ENCODE peak calls at places on chromosome 7, in seven cellular contexts. One of them, this sample, is unnamed.

GRCh38 chr7:129779602-129780256 is 168.2 kb downstream of the NRF1 start:
- DNase-seq in lower lobe of right lung: peak; percentile 85
- DNase-seq in Karpas-422: peak; percentile 91
- DNase-seq in A549: peak; percentile 92
- DNase-seq in OCI-LY7: peak; percentile 57
- DNase-seq in naive thymus-derived CD4-positive, alpha-beta T cell: no peak
- DNase-seq in H9: no peak
- DNase-seq in this sample: no peak

GRCh38 chr7:5139998-5140397 is 50.0 kb upstream of the WIPI2 start:
- DNase-seq in naive thymus-derived CD4-positive, alpha-beta T cell: no peak
- DNase-seq in Karpas-422: peak; percentile 70
- DNase-seq in lower lobe of right lung: no peak
- DNase-seq in H9: peak; percentile 72
- DNase-seq in A549: no peak
- DNase-seq in OCI-LY7: peak; percentile 57
- DNase-seq in this sample: no peak

GRCh38 chr7:121085922-121086321 is 97.4 kb downstream of the CPED1 start:
- DNase-seq in lower lobe of right lung: no peak
- DNase-seq in naive thymus-derived CD4-positive, alpha-beta T cell: no peak
- DNase-seq in Karpas-422: no peak
- DNase-seq in OCI-LY7: no peak
- DNase-seq in H9: no peak
- DNase-seq in A549: no peak
- DNase-seq in this sample: no peak

GRCh38 chr7:76129366-76129765 is 72.3 kb upstream of the SRRM3 start:
- DNase-seq in OCI-LY7: no peak
- DNase-seq in Karpas-422: no peak
- DNase-seq in H9: no peak
- DNase-seq in lower lobe of right lung: no peak
- DNase-seq in A549: no peak
- DNase-seq in naive thymus-derived CD4-positive, alpha-beta T cell: no peak
- DNase-seq in this sample: no peak

GRCh38 chr7:119256446-119257131 is 1016.4 kb upstream of the KCND2 start:
- DNase-seq in H9: no peak
- DNase-seq in lower lobe of right lung: no peak
- DNase-seq in naive thymus-derived CD4-positive, alpha-beta T cell: no peak
- DNase-seq in OCI-LY7: no peak
- DNase-seq in Karpas-422: no peak
- DNase-seq in A549: no peak
- DNase-seq in this sample: no peak

GRCh38 chr7:13017325-13017853 is 330.0 kb downstream of the ARL4A start:
- DNase-seq in Karpas-422: no peak
- DNase-seq in OCI-LY7: no peak
- DNase-seq in H9: peak; percentile 35
- DNase-seq in naive thymus-derived CD4-positive, alpha-beta T cell: no peak
- DNase-seq in A549: peak; percentile 65
- DNase-seq in lower lobe of right lung: no peak
- DNase-seq in this sample: no peak

GRCh38 chr7:156419782-156420181 is 220.8 kb upstream of the RNF32 start:
- DNase-seq in Karpas-422: no peak
- DNase-seq in OCI-LY7: no peak
- DNase-seq in H9: no peak
- DNase-seq in A549: no peak
- DNase-seq in lower lobe of right lung: no peak
- DNase-seq in naive thymus-derived CD4-positive, alpha-beta T cell: no peak
- DNase-seq in this sample: no peak

GRCh38 chr7:27194641-27195379 is 5.1 kb downstream of the HOXA13 start:
- DNase-seq in A549: no peak
- DNase-seq in OCI-LY7: no peak
- DNase-seq in Karpas-422: no peak
- DNase-seq in naive thymus-derived CD4-positive, alpha-beta T cell: no peak
- DNase-seq in H9: peak; percentile 25
- DNase-seq in lower lobe of right lung: no peak
- DNase-seq in this sample: no peak

GRCh38 chr7:1758417-1758858 is 88.4 kb downstream of the ELFN1 start:
- DNase-seq in lower lobe of right lung: peak; percentile 46
- DNase-seq in A549: peak; percentile 40
- DNase-seq in H9: peak; percentile 58
- DNase-seq in naive thymus-derived CD4-positive, alpha-beta T cell: no peak
- DNase-seq in OCI-LY7: peak; percentile 73
- DNase-seq in Karpas-422: peak; percentile 80
- DNase-seq in this sample: no peak

GRCh38 chr7:10022957-10023356 is 950.7 kb upstream of the PHF14 start:
- DNase-seq in lower lobe of right lung: no peak
- DNase-seq in H9: peak; percentile 41
- DNase-seq in A549: no peak
- DNase-seq in naive thymus-derived CD4-positive, alpha-beta T cell: no peak
- DNase-seq in Karpas-422: no peak
- DNase-seq in OCI-LY7: no peak
- DNase-seq in this sample: no peak

GRCh38 chr7:14766747-14767146 is 135.8 kb downstream of the DGKB start:
- DNase-seq in Karpas-422: no peak
- DNase-seq in lower lobe of right lung: no peak
- DNase-seq in A549: no peak
- DNase-seq in H9: no peak
- DNase-seq in OCI-LY7: no peak
- DNase-seq in naive thymus-derived CD4-positive, alpha-beta T cell: no peak
- DNase-seq in this sample: no peak

GRCh38 chr7:77799078-77799964 is 748 bp downstream of the PHTF2 start:
- DNase-seq in A549: peak; percentile 18
- DNase-seq in H9: peak; percentile 50
- DNase-seq in lower lobe of right lung: peak; percentile 63
- DNase-seq in OCI-LY7: peak; percentile 51
- DNase-seq in Karpas-422: peak; percentile 82
- DNase-seq in naive thymus-derived CD4-positive, alpha-beta T cell: peak; percentile 11
- DNase-seq in this sample: peak; percentile 17

GRCh38 chr7:30144659-30145321 is 10.0 kb downstream of the MTURN start:
- DNase-seq in H9: no peak
- DNase-seq in A549: no peak
- DNase-seq in OCI-LY7: no peak
- DNase-seq in Karpas-422: no peak
- DNase-seq in naive thymus-derived CD4-positive, alpha-beta T cell: no peak
- DNase-seq in lower lobe of right lung: no peak
- DNase-seq in this sample: no peak

GRCh38 chr7:135773451-135773850 is 24.8 kb upstream of the FAM180A start:
- DNase-seq in lower lobe of right lung: no peak
- DNase-seq in naive thymus-derived CD4-positive, alpha-beta T cell: no peak
- DNase-seq in Karpas-422: no peak
- DNase-seq in A549: no peak
- DNase-seq in OCI-LY7: no peak
- DNase-seq in H9: no peak
- DNase-seq in this sample: no peak

GRCh38 chr7:36746347-36746746 is 22.1 kb upstream of the AOAH start:
- DNase-seq in OCI-LY7: no peak
- DNase-seq in lower lobe of right lung: peak; percentile 53
- DNase-seq in A549: no peak
- DNase-seq in Karpas-422: no peak
- DNase-seq in H9: no peak
- DNase-seq in naive thymus-derived CD4-positive, alpha-beta T cell: no peak
- DNase-seq in this sample: no peak

GRCh38 chr7:93889261-93889660 is 1.3 kb downstream of the TFPI2 start:
- DNase-seq in Karpas-422: no peak
- DNase-seq in lower lobe of right lung: no peak
- DNase-seq in naive thymus-derived CD4-positive, alpha-beta T cell: no peak
- DNase-seq in OCI-LY7: no peak
- DNase-seq in H9: no peak
- DNase-seq in A549: no peak
- DNase-seq in this sample: no peak

GRCh38 chr7:105904064-105904463 is 27.7 kb upstream of the ATXN7L1 start:
- DNase-seq in H9: no peak
- DNase-seq in A549: no peak
- DNase-seq in Karpas-422: no peak
- DNase-seq in lower lobe of right lung: no peak
- DNase-seq in OCI-LY7: no peak
- DNase-seq in naive thymus-derived CD4-positive, alpha-beta T cell: no peak
- DNase-seq in this sample: no peak

GRCh38 chr7:155969192-155969929 is 157.1 kb upstream of the SHH start:
- DNase-seq in OCI-LY7: no peak
- DNase-seq in lower lobe of right lung: no peak
- DNase-seq in A549: no peak
- DNase-seq in H9: peak; percentile 23
- DNase-seq in naive thymus-derived CD4-positive, alpha-beta T cell: no peak
- DNase-seq in Karpas-422: no peak
- DNase-seq in this sample: no peak

GRCh38 chr7:137597856-137598255 is 248.9 kb downstream of the DGKI start:
- DNase-seq in A549: no peak
- DNase-seq in lower lobe of right lung: no peak
- DNase-seq in Karpas-422: no peak
- DNase-seq in H9: no peak
- DNase-seq in naive thymus-derived CD4-positive, alpha-beta T cell: no peak
- DNase-seq in OCI-LY7: no peak
- DNase-seq in this sample: no peak

GRCh38 chr7:28626191-28626590 is 213.9 kb downstream of the CREB5 start:
- DNase-seq in OCI-LY7: no peak
- DNase-seq in A549: no peak
- DNase-seq in Karpas-422: no peak
- DNase-seq in naive thymus-derived CD4-positive, alpha-beta T cell: no peak
- DNase-seq in lower lobe of right lung: no peak
- DNase-seq in H9: no peak
- DNase-seq in this sample: no peak

GRCh38 chr7:28629216-28629848 is 217.0 kb downstream of the CREB5 start:
- DNase-seq in Karpas-422: no peak
- DNase-seq in A549: no peak
- DNase-seq in naive thymus-derived CD4-positive, alpha-beta T cell: no peak
- DNase-seq in OCI-LY7: no peak
- DNase-seq in H9: no peak
- DNase-seq in lower lobe of right lung: no peak
- DNase-seq in this sample: no peak

GRCh38 chr7:28626629-28627262 is 214.4 kb downstream of the CREB5 start:
- DNase-seq in naive thymus-derived CD4-positive, alpha-beta T cell: no peak
- DNase-seq in lower lobe of right lung: no peak
- DNase-seq in A549: peak; percentile 28
- DNase-seq in OCI-LY7: peak; percentile 52
- DNase-seq in H9: peak; percentile 56
- DNase-seq in Karpas-422: peak; percentile 81
- DNase-seq in this sample: no peak

GRCh38 chr7:28627263-28627653 is 214.9 kb downstream of the CREB5 start:
- DNase-seq in H9: no peak
- DNase-seq in lower lobe of right lung: no peak
- DNase-seq in Karpas-422: no peak
- DNase-seq in A549: no peak
- DNase-seq in OCI-LY7: no peak
- DNase-seq in naive thymus-derived CD4-positive, alpha-beta T cell: no peak
- DNase-seq in this sample: no peak

GRCh38 chr7:28627869-28628268 is 215.6 kb downstream of the CREB5 start:
- DNase-seq in A549: no peak
- DNase-seq in Karpas-422: no peak
- DNase-seq in lower lobe of right lung: no peak
- DNase-seq in naive thymus-derived CD4-positive, alpha-beta T cell: no peak
- DNase-seq in OCI-LY7: no peak
- DNase-seq in H9: no peak
- DNase-seq in this sample: no peak
- H3K27ac ChIP-seq in A549: no peak overlapping the region
- H3K27ac ChIP-seq in Karpas-422: no peak overlapping the region
- H3K27ac ChIP-seq in lower lobe of right lung: no peak overlapping the region
- H3K27ac ChIP-seq in naive thymus-derived CD4-positive, alpha-beta T cell: no peak overlapping the region
- H3K27ac ChIP-seq in OCI-LY7: no peak overlapping the region
- H3K27ac ChIP-seq in H9: no peak overlapping the region
- H3K27ac ChIP-seq in this sample: no peak overlapping the region

GRCh38 chr7:149682038-149682437 is 91.3 kb downstream of the ZNF467 start:
- DNase-seq in Karpas-422: no peak
- DNase-seq in A549: no peak
- DNase-seq in H9: no peak
- DNase-seq in OCI-LY7: no peak
- DNase-seq in naive thymus-derived CD4-positive, alpha-beta T cell: no peak
- DNase-seq in lower lobe of right lung: no peak
- DNase-seq in this sample: no peak
- H3K4me1 ChIP-seq in Karpas-422: peaks cover 8% of the 10 kb centered on the region
- H3K4me1 ChIP-seq in A549: no peaks in the 10 kb centered on the region
- H3K4me1 ChIP-seq in H9: peaks cover 4% of the 10 kb centered on the region
- H3K4me1 ChIP-seq in OCI-LY7: no peaks in the 10 kb centered on the region
- H3K4me1 ChIP-seq in naive thymus-derived CD4-positive, alpha-beta T cell: no peaks in the 10 kb centered on the region
- H3K4me1 ChIP-seq in lower lobe of right lung: peaks cover 4% of the 10 kb centered on the region
- H3K4me1 ChIP-seq in this sample: no peaks in the 10 kb centered on the region

DNA sequence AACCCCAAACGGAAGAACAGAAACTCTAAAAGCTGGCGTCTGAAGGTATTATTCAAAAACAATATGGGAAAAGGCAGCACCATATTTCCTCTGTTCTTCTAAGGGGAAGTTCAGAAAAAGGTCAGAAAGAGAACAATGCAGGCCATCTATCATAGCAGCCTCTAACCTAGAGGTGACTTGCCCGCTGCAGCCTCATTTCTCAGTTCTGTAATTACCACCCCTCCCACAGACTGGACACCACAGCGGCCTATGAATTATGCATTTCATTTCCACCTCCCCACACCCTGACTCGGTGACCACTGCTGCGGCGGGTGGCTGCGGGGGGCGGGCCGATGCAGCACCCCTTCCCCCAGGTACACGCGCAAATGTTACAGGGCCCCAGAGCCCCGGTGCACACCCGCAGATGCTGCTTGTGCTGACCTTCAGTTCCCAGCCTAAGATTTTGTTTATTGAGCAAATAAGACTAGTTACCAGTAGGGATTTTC is 125.5 kb downstream of the CLEC2L start:
- DNase-seq in lower lobe of right lung: peak; percentile 64
- DNase-seq in naive thymus-derived CD4-positive, alpha-beta T cell: peak; percentile 23
- DNase-seq in A549: no peak
- DNase-seq in H9: no peak
- DNase-seq in Karpas-422: no peak
- DNase-seq in OCI-LY7: peak; percentile 34
- DNase-seq in this sample: no peak
- H3K27ac ChIP-seq in lower lobe of right lung: peak overlapping the region; percentile 72
- H3K27ac ChIP-seq in naive thymus-derived CD4-positive, alpha-beta T cell: peak overlapping the region; percentile 43
- H3K27ac ChIP-seq in A549: peak overlapping the region; percentile 67
- H3K27ac ChIP-seq in H9: no peak overlapping the region
- H3K27ac ChIP-seq in Karpas-422: no peak overlapping the region
- H3K27ac ChIP-seq in OCI-LY7: no peak overlapping the region
- H3K27ac ChIP-seq in this sample: no peak overlapping the region

DNA sequence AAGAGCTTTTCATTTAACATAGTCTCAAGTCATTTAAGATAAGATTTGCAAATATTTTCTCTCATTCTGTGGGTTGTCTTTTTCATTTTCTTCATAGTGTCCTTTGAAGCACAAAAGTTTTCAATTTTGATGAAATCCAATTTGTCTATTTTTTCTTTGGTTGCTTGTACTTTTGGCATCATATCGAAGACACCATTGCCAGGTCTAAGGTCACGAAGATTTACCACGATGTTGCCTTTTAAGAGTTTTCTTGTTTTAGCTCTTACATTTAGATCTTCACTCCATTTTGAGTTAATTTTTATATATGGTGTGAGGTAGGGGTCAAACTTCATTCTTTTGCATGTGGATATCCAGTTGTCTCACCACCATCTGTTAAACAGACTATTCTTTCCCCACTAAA is 34.7 kb downstream of the TMEM270 start:
- DNase-seq in A549: no peak
- DNase-seq in Karpas-422: no peak
- DNase-seq in H9: no peak
- DNase-seq in lower lobe of right lung: no peak
- DNase-seq in naive thymus-derived CD4-positive, alpha-beta T cell: no peak
- DNase-seq in OCI-LY7: no peak
- DNase-seq in this sample: no peak
- H3K4me1 ChIP-seq in A549: peaks cover 35% of the 10 kb centered on the region
- H3K4me1 ChIP-seq in Karpas-422: no peaks in the 10 kb centered on the region
- H3K4me1 ChIP-seq in H9: no peaks in the 10 kb centered on the region
- H3K4me1 ChIP-seq in lower lobe of right lung: peaks cover 29% of the 10 kb centered on the region
- H3K4me1 ChIP-seq in naive thymus-derived CD4-positive, alpha-beta T cell: no peaks in the 10 kb centered on the region
- H3K4me1 ChIP-seq in OCI-LY7: no peaks in the 10 kb centered on the region
- H3K4me1 ChIP-seq in this sample: no peaks in the 10 kb centered on the region

This sample was measured in CD4-positive, alpha-beta memory T cell.